ENCODE peak calls at places on chromosomes 16 and 17, in five cellular contexts. H, O, L, G and D are unnamed samples.

GRCh38 chr16:83137326-83137770 is 510.6 kb downstream of the CDH13 start:
- DNase-seq in L (no peak), H (no peak), O (no peak), G (peak; percentile 81), D (peak; percentile 29)

GRCh38 chr17:57464191-57464864 is 208.0 kb downstream of the MSI2 start:
- DNase-seq in L (no peak), G (no peak), O (no peak), H (no peak), D (no peak)

GRCh38 chr17:77130521-77130920 is 10.2 kb upstream of the SEC14L1 start:
- DNase-seq in O (no peak), G (no peak), L (no peak), H (no peak), D (no peak)

GRCh38 chr17:59707971-59708425 is 544 bp downstream of the VMP1 start:
- DNase-seq in L (no peak), O (peak; percentile 43), G (no peak), H (no peak), D (no peak)

GRCh38 chr16:72372646-72373045 is 200.7 kb upstream of the PMFBP1 start:
- DNase-seq in G (no peak), H (no peak), L (no peak), O (no peak), D (no peak)

GRCh38 chr16:83899272-83899897 is 470 bp downstream of the MLYCD start:
- DNase-seq in L (peak; percentile 17), G (peak; percentile 43), O (peak; percentile 73), H (no peak), D (peak; percentile 25)

GRCh38 chr17:45361976-45362375 is 45.2 kb upstream of the MAP3K14 start:
- DNase-seq in H (no peak), G (no peak), O (no peak), L (no peak), D (no peak)

GRCh38 chr17:80969030-80969673 is 22.5 kb upstream of the CHMP6 start:
- DNase-seq in G (no peak), H (no peak), L (no peak), O (no peak), D (no peak)

GRCh38 chr17:79504181-79504605 is 106.7 kb downstream of the RBFOX3 start:
- DNase-seq in O (peak; percentile 26), H (no peak), L (no peak), G (no peak), D (no peak)

GRCh38 chr17:1328437-1328836 is 49.0 kb downstream of the TRARG1 start:
- DNase-seq in G (no peak), L (no peak), H (no peak), O (no peak), D (no peak)

GRCh38 chr16:89370081-89370511 is 120.3 kb downstream of the ANKRD11 start:
- DNase-seq in H (no peak), L (no peak), G (no peak), O (no peak), D (no peak)
- H3K4me1 ChIP-seq in H (peaks cover 14% of the 10 kb centered on the region), L (peaks cover 20% of the 10 kb centered on the region), G (peaks cover 16% of the 10 kb centered on the region), O (peaks cover 50% of the 10 kb centered on the region), D (peaks cover 58% of the 10 kb centered on the region)

DNA sequence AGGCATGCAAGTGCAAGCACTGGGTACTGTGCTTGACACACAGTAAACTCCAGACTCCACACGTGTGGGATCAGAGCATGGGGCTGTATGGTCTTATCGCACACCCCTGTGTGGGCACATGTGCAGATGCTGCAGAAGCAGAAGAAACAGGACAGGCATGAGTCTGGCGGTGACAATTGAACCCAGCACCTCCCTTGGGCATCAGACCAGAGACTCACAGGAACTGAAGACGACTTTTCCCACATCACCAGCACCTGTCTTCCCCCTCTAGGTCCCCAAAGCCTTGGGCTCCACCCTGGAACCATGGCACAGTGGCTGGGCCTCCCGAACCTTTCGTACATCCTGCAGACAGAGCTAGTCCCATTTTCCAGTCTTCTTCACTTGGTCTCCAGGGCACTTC is 126.4 kb upstream of the CDH5 start:
- DNase-seq in O (no peak), G (no peak), H (no peak), L (no peak), D (no peak)
- H3K27ac ChIP-seq in O (no peak overlapping the region), G (no peak overlapping the region), H (no peak overlapping the region), L (no peak overlapping the region), D (no peak overlapping the region)

DNA sequence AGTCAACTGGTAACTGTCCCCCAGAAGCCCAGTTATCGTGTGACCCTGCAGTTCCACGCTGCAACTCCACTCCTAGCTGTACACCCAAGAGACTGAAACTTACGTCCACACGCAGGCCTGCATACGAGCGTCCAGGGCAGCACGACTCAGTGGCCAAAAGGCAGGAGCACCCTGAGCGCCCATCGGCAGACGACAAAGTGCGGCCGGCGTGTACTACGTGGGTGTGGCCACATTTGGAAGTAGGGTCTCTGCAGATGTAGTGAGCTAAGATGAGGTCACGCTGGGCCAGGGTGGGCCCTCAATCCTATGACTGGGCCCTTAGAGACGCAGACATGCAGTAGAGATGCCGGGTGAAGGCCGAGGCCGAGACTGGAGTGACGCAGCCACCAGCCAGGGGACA is 13.5 kb downstream of the GALNS start:
- DNase-seq in L (no peak), H (no peak), O (no peak), G (no peak), D (no peak)
- H3K36me3 ChIP-seq in L (peaks cover 22% of the 10 kb centered on the region), H (peaks cover 28% of the 10 kb centered on the region), O (no peaks in the 10 kb centered on the region), G (peaks cover 21% of the 10 kb centered on the region), D (no peaks in the 10 kb centered on the region)

DNA sequence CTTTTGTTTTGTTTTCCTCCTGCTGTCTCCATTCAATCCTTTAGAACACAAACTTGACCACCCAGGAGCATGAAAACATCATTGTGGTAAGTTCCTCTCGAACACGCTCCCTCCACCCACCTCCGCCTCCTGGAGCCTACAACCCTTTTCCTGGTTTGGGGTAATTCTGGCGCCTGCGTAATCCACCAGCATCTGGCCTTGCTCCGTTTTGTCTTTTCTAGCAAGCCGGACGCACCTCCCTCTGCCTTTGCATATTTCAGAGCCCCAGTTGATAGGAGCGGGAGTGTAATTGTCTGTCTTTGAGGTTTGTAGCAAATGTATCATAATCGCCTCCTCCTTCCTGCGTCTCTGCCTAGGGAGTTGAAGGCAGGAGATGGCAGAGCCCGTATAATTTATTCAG is 121.4 kb upstream of the PLCG2 start:
- DNase-seq in G (no peak), H (no peak), O (no peak), L (no peak), D (no peak)
- H3K4me1 ChIP-seq in G (no peaks in the 10 kb centered on the region), H (no peaks in the 10 kb centered on the region), O (peaks cover 1% of the 10 kb centered on the region), L (no peaks in the 10 kb centered on the region), D (no peaks in the 10 kb centered on the region)

GRCh38 chr17:4500188-4500565 is 1.5 kb downstream of the SPNS2 start:
- DNase-seq in L (no peak), G (no peak), H (no peak), O (no peak), D (no peak)

GRCh38 chr17:4497101-4497824 is 1.4 kb upstream of the SPNS2 start:
- DNase-seq in O (no peak), H (peak; percentile 54), G (no peak), L (no peak), D (no peak)

GRCh38 chr17:4498461-4499397 is at the start of gene SPNS2:
- DNase-seq in O (peak; percentile 88), L (peak; percentile 34), H (no peak), G (peak; percentile 78), D (peak; percentile 39)

GRCh38 chr17:4501295-4501949 is 2.7 kb downstream of the SPNS2 start:
- DNase-seq in G (no peak), H (no peak), L (no peak), O (no peak), D (no peak)

GRCh38 chr17:4499431-4500187 is 928 bp downstream of the SPNS2 start:
- DNase-seq in G (peak; percentile 50), H (no peak), L (no peak), O (peak; percentile 66), D (peak; percentile 27)
- H3K27ac ChIP-seq in G (no peak overlapping the region), H (no peak overlapping the region), L (no peak overlapping the region), O (no peak overlapping the region), D (no peak overlapping the region)

GRCh38 chr16:87842209-87842869 is 27.0 kb downstream of the SLC7A5 start:
- DNase-seq in G (peak; percentile 59), O (no peak), H (no peak), L (no peak), D (no peak)

GRCh38 chr16:87838643-87839541 is 30.4 kb downstream of the SLC7A5 start:
- DNase-seq in O (no peak), G (no peak), L (no peak), H (no peak), D (no peak)

GRCh38 chr16:87839542-87840461 is 29.5 kb downstream of the SLC7A5 start:
- DNase-seq in H (no peak), G (no peak), O (no peak), L (no peak), D (no peak)

GRCh38 chr16:87841608-87842208 is 27.6 kb downstream of the SLC7A5 start:
- DNase-seq in G (no peak), O (no peak), H (no peak), L (no peak), D (no peak)

DNA sequence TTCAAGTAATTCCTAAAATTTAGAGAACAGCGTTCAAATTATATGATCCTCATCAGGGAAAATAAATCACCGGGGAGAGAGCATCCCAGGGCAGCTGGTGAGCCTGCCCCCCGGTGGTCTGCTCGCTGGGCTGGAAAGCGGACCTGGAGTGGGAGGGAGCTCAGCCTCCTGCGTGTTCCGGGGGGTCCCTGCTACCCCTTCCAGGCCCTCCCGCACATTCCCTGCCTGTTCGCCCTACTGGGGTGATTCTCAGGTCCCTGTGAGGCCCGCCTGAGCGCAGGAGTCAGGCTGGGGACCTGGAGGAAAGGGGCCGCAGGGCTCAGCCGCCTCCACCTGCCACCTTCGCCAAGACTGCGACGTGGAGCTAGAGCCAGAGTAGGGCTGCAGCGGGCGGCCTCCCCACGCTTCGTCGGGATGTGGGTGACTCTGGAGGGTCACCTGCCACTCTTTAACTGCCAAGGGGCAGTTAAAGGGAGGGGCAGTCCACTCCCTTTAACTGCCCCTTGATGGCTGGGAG is 28.8 kb downstream of the SLC7A5 start:
- DNase-seq in L (no peak), G (no peak), H (no peak), O (no peak), D (no peak)
- H3K36me3 ChIP-seq in L (peaks cover 38% of the 10 kb centered on the region), G (peaks cover 98% of the 10 kb centered on the region), H (no peaks in the 10 kb centered on the region), O (peaks cover 30% of the 10 kb centered on the region), D (peaks cover 20% of the 10 kb centered on the region)